ENCODE peak calls at places on chromosomes 3 and 15, in five cellular contexts. S is kidney epithelial cell; A is AG10803; N is skeletal muscle cell; P is CD8-positive, alpha-beta memory T cell. C is an unnamed sample.

GRCh38 chr15:64997911-64998310 is 8.2 kb upstream of the SPG21 start:
- DNase-seq in S (no peak), A (peak; percentile 67), N (no peak), P (no peak), C (no peak)

GRCh38 chr15:98397411-98397810 is 250.9 kb upstream of the IGF1R start:
- DNase-seq in S (no peak), A (no peak), N (no peak), P (no peak), C (no peak)

GRCh38 chr3:130850044-130850797 is 43.7 kb upstream of the ATP2C1 start:
- DNase-seq in S (peak; percentile 44), A (peak; percentile 10), N (peak; percentile 17), P (peak; percentile 53), C (no peak)

GRCh38 chr3:117587416-117587815 is 877.8 kb downstream of the TUSC7 start:
- DNase-seq in S (no peak), A (no peak), N (no peak), P (no peak), C (no peak)

GRCh38 chr3:65004316-65004715 is 316.5 kb upstream of the ADAMTS9 start:
- DNase-seq in S (no peak), A (peak; percentile 58), N (no peak), P (no peak), C (no peak)

GRCh38 chr3:48716508-48716981 is 476 bp downstream of the IP6K2 start:
- DNase-seq in S (no peak), A (no peak), N (no peak), P (peak; percentile 50), C (no peak)

GRCh38 chr3:49415931-49416601 is 3.8 kb downstream of the TCTA start:
- DNase-seq in S (no peak), A (no peak), N (no peak), P (peak; percentile 79), C (no peak)

GRCh38 chr15:93265046-93265658 is 176.1 kb upstream of the RGMA start:
- DNase-seq in S (no peak), A (no peak), N (no peak), P (no peak), C (no peak)

GRCh38 chr15:48501208-48501607 is 144.3 kb downstream of the FBN1 start:
- DNase-seq in S (no peak), A (peak; percentile 62), N (no peak), P (no peak), C (no peak)

GRCh38 chr3:31041161-31041978 is 146.9 kb upstream of the GADL1 start:
- DNase-seq in S (peak; percentile 98), A (peak; percentile 85), N (peak; percentile 59), P (no peak), C (peak; percentile 37)

GRCh38 chr3:170033489-170033888 is 4.3 kb upstream of the GPR160 start:
- DNase-seq in S (no peak), A (no peak), N (no peak), P (peak; percentile 66), C (no peak)

GRCh38 chr3:197371521-197372075 is 73.2 kb upstream of the DLG1 start:
- DNase-seq in S (no peak), A (peak; percentile 47), N (no peak), P (no peak), C (no peak)

GRCh38 chr3:94036909-94037507 is 8.6 kb upstream of the STX19 start:
- DNase-seq in S (no peak), A (peak; percentile 66), N (peak; percentile 6), P (no peak), C (peak; percentile 48)

GRCh38 chr3:42090973-42091731 is at the start of gene TRAK1:
- DNase-seq in S (no peak), A (peak; percentile 91), N (no peak), P (no peak), C (no peak)

GRCh38 chr3:54433846-54434245 is 311.5 kb downstream of the CACNA2D3 start:
- DNase-seq in S (no peak), A (no peak), N (no peak), P (no peak), C (no peak)

GRCh38 chr3:40396406-40396805 is 9.4 kb downstream of the ENTPD3 start:
- DNase-seq in S (no peak), A (no peak), N (no peak), P (no peak), C (no peak)

GRCh38 chr3:57570878-57571277 is 14.8 kb downstream of the PDE12 start:
- DNase-seq in S (no peak), A (no peak), N (no peak), P (no peak), C (no peak)

GRCh38 chr3:188712257-188712924 is 459.4 kb upstream of the TPRG1 start:
- DNase-seq in S (no peak), A (peak; percentile 44), N (peak; percentile 55), P (no peak), C (no peak)

GRCh38 chr3:123790254-123791072 is 93.7 kb downstream of the MYLK start:
- DNase-seq in S (no peak), A (peak; percentile 67), N (no peak), P (no peak), C (no peak)

GRCh38 chr15:91855684-91856553 is 2.4 kb downstream of the SLCO3A1 start:
- DNase-seq in S (no peak), A (no peak), N (no peak), P (no peak), C (no peak)

GRCh38 chr3:930866-931265 is 162.0 kb upstream of the CNTN6 start:
- DNase-seq in S (no peak), A (no peak), N (no peak), P (no peak), C (no peak)

GRCh38 chr15:40330368-40330836 is 6.9 kb downstream of the INAFM2 start:
- DNase-seq in S (no peak), A (peak; percentile 82), N (no peak), P (no peak), C (no peak)

GRCh38 chr3:196274585-196274984 is 12.9 kb downstream of the PCYT1A start:
- DNase-seq in S (no peak), A (no peak), N (no peak), P (peak; percentile 72), C (no peak)

GRCh38 chr15:99059010-99059981 is 45.6 kb upstream of the SYNM start:
- DNase-seq in S (peak; percentile 54), A (peak; percentile 87), N (peak; percentile 61), P (no peak), C (peak; percentile 45)

GRCh38 chr3:65889707-65890099 is 149.0 kb downstream of the MAGI1 start:
- DNase-seq in S (no peak), A (peak; percentile 5), N (no peak), P (no peak), C (no peak)

GRCh38 chr3:45088543-45088942 is 57.6 kb downstream of the CDCP1 start:
- DNase-seq in S (no peak), A (no peak), N (no peak), P (no peak), C (no peak)

GRCh38 chr3:190325923-190326322 is 3.7 kb upstream of the CLDN1 start:
- DNase-seq in S (no peak), A (peak; percentile 24), N (no peak), P (no peak), C (no peak)

GRCh38 chr3:138936763-138937689 is 9.9 kb downstream of the FOXL2 start:
- DNase-seq in S (no peak), A (no peak), N (no peak), P (no peak), C (no peak)

GRCh38 chr3:138937690-138938055 is 9.3 kb downstream of the FOXL2 start:
- DNase-seq in S (no peak), A (no peak), N (no peak), P (no peak), C (no peak)

GRCh38 chr3:138938877-138939562 is 7.9 kb downstream of the FOXL2 start:
- DNase-seq in S (no peak), A (no peak), N (no peak), P (no peak), C (no peak)

GRCh38 chr3:138939563-138940241 is 7.2 kb downstream of the FOXL2 start:
- DNase-seq in S (no peak), A (no peak), N (no peak), P (no peak), C (no peak)

DNA sequence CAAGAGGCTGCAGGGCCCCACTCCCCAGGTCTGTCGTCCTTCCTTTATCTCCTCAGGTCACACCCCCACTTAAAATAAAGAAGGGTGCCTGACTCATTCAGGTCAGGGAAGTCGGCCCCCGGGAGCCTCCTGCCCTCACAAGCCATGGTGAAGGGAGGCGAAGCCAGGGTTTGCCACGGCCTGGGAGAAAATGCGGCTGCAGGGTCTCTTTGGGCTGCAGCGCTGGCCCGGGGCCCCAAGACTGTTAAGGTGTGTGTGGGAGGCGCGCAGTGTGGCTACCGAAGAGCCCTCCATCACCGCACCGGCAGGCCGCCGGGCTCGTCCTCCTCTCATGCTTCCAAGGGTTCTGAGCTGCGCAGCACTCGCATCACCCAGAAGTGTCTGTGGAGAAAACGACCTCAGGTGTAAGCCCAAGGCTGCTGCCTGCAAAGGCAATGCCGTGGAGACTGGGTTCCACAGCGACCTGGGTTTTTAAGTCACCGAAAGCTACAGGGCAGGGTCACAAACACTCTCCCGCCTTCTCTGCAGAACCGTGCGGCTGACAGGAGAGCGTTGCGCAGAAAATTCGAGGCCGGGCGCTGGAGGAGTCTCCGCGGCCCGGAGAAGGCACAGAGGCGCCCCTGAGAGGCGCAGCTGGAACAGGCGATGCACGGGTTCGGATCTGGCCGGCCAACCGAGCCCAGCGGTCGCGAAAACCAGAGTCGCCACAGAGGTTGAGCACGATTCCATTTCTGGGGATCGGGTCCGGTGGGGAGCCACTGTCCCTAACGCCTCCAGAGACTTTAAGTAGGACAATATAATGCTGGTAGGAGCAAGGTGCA is 8.7 kb downstream of the FOXL2 start:
- DNase-seq in S (no peak), A (no peak), N (no peak), P (no peak), C (no peak)
- H3K4me3 ChIP-seq in S (no peak overlapping the region), A (no peak overlapping the region), N (no peak overlapping the region), P (no peak overlapping the region), C (no peak overlapping the region)

GRCh38 chr3:184679056-184679502 is 32.8 kb downstream of the MAGEF1 start:
- DNase-seq in S (no peak), A (no peak), N (peak; percentile 60), P (no peak), C (no peak)
- H3K4me3 ChIP-seq in S (no peak overlapping the region), A (no peak overlapping the region), N (no peak overlapping the region), P (no peak overlapping the region), C (no peak overlapping the region)

DNA sequence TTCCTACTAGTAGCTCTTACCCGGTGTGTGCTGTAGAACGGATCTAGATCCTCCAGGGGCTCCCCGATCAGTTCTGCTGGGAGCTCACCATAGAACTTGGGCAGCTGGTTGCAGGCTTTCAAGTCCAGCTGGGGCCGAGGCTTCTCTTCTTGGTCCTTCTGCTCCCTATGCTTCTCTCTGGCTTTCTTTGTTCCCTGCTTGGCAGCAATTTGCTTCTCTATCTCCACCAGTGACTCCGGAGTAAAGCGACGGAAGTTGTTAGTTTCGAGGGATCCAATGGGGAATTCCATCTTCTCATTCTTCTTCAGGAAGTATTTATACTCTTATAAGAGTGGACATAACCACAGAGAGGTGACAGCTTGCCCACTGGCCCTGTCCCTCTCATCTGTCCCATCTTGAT is 22.3 kb downstream of the SCN10A start:
- DNase-seq in S (no peak), A (no peak), N (no peak), P (no peak), C (no peak)
- H3K4me3 ChIP-seq in S (no peak overlapping the region), A (no peak overlapping the region), N (no peak overlapping the region), P (no peak overlapping the region), C (no peak overlapping the region)

GRCh38 chr3:140845878-140846277 is 95.8 kb upstream of the SLC25A36 start:
- DNase-seq in S (no peak), A (no peak), N (no peak), P (no peak), C (no peak)
- H3K4me3 ChIP-seq in S (no peak overlapping the region), A (no peak overlapping the region), N (no peak overlapping the region), P (no peak overlapping the region), C (no peak overlapping the region)